ENCODE peak calls at places on chromosomes 16 and 17, in ten cellular contexts. P, Z, S, N, Q, G, O, W, C and I are unnamed samples.

GRCh38 chr17:58184308-58184985 is 8.1 kb upstream of the EPX start:
- DNase-seq in N (no peak), G (no peak), O (peak; percentile 55), W (peak; percentile 61), C (no peak), Q (no peak), P (peak; percentile 24), Z (no peak), S (no peak), I (no peak)

GRCh38 chr17:40782450-40782849 is at the start of gene KRT27:
- DNase-seq in N (no peak), P (no peak), W (no peak), S (no peak), Z (no peak), C (no peak), G (no peak), O (no peak), Q (no peak), I (no peak)

GRCh38 chr17:21213491-21214014 is 408 bp downstream of the TMEM11 start:
- DNase-seq in Q (peak; percentile 52), O (no peak), N (no peak), P (peak; percentile 87), S (no peak), C (no peak), Z (peak; percentile 47), G (no peak), W (peak; percentile 68), I (peak; percentile 71)

GRCh38 chr16:77971306-77972131 is 50.8 kb upstream of the CLEC3A start:
- DNase-seq in Z (peak; percentile 83), C (peak; percentile 84), O (peak; percentile 58), Q (peak; percentile 81), N (peak; percentile 52), P (peak; percentile 72), W (peak; percentile 96), S (peak; percentile 95), G (peak; percentile 57), I (peak; percentile 83)

GRCh38 chr17:8326591-8327583 is 12.8 kb upstream of the ODF4 start:
- DNase-seq in G (no peak), P (peak; percentile 79), S (peak; percentile 74), Q (no peak), N (peak; percentile 56), Z (peak; percentile 37), W (peak; percentile 61), C (peak; percentile 83), O (no peak), I (peak; percentile 72)

GRCh38 chr17:60345233-60345632 is 46.7 kb downstream of the USP32 start:
- DNase-seq in P (no peak), O (no peak), Q (no peak), C (no peak), Z (no peak), G (no peak), N (no peak), S (no peak), W (no peak), I (no peak)

GRCh38 chr16:22291020-22291419 is 6.2 kb upstream of the POLR3E start:
- DNase-seq in N (no peak), P (no peak), C (no peak), S (no peak), Q (no peak), Z (no peak), G (no peak), W (no peak), O (no peak), I (no peak)

GRCh38 chr17:30565073-30565935 is 88.1 kb downstream of the GOSR1 start:
- DNase-seq in G (no peak), N (no peak), Q (no peak), W (peak; percentile 67), C (no peak), P (no peak), S (no peak), O (no peak), Z (peak; percentile 9), I (no peak)

GRCh38 chr16:87809150-87809902 is 43.5 kb upstream of the KLHDC4 start:
- DNase-seq in G (no peak), N (peak; percentile 7), C (no peak), O (no peak), W (no peak), Z (no peak), S (no peak), Q (peak; percentile 13), P (no peak), I (no peak)

GRCh38 chr16:77963185-77964044 is 58.9 kb upstream of the CLEC3A start:
- DNase-seq in G (no peak), N (no peak), Q (no peak), W (peak; percentile 93), P (no peak), O (no peak), S (peak; percentile 56), Z (no peak), C (no peak), I (no peak)

GRCh38 chr16:83609178-83609577 is 198.6 kb upstream of the HSBP1 start:
- DNase-seq in S (no peak), P (no peak), W (no peak), O (no peak), Q (no peak), G (no peak), N (no peak), C (no peak), Z (no peak), I (no peak)

GRCh38 chr16:57799619-57800212 is 2.6 kb downstream of the KIFC3 start:
- DNase-seq in Q (no peak), N (no peak), Z (no peak), C (no peak), O (no peak), W (no peak), P (peak; percentile 15), G (no peak), S (no peak), I (no peak)

GRCh38 chr16:68658258-68658973 is 13.3 kb downstream of the CDH3 start:
- DNase-seq in N (no peak), C (no peak), G (peak; percentile 84), W (no peak), Q (no peak), P (no peak), S (no peak), O (peak; percentile 83), Z (no peak), I (no peak)

GRCh38 chr16:28163699-28164584 is 47.8 kb downstream of the XPO6 start:
- DNase-seq in Q (no peak), Z (no peak), N (peak; percentile 11), S (no peak), O (no peak), W (no peak), G (no peak), C (no peak), P (no peak), I (no peak)

GRCh38 chr17:74761419-74761818 is 13.0 kb downstream of the NHERF1 start:
- DNase-seq in N (no peak), Z (no peak), S (no peak), G (no peak), C (no peak), P (no peak), W (no peak), O (no peak), Q (no peak), I (no peak)

GRCh38 chr17:78132086-78132676 is 1.6 kb downstream of the TMC8 start:
- DNase-seq in C (peak; percentile 84), Q (peak; percentile 83), S (peak; percentile 69), G (peak; percentile 69), O (no peak), W (peak; percentile 77), P (no peak), Z (peak; percentile 63), N (no peak), I (no peak)

GRCh38 chr16:48627148-48627547 is 17.2 kb upstream of the N4BP1 start:
- DNase-seq in W (no peak), Z (no peak), S (peak; percentile 6), N (no peak), P (no peak), Q (no peak), O (no peak), G (no peak), C (no peak), I (no peak)

GRCh38 chr17:79183221-79184158 is 108.9 kb downstream of the ENGASE start:
- DNase-seq in W (peak; percentile 92), Z (no peak), G (no peak), O (no peak), P (peak; percentile 91), C (no peak), Q (no peak), N (no peak), S (peak; percentile 82), I (no peak)

GRCh38 chr16:2515180-2515803 is 1.5 kb downstream of the ATP6V0C start:
- DNase-seq in P (no peak), C (peak; percentile 81), G (no peak), S (no peak), N (no peak), Z (peak; percentile 55), Q (no peak), O (no peak), W (no peak), I (no peak)

GRCh38 chr17:17732444-17732843 is 51.2 kb downstream of the RAI1 start:
- DNase-seq in G (peak; percentile 76), Q (no peak), S (no peak), Z (no peak), N (no peak), P (no peak), C (no peak), W (no peak), O (no peak), I (no peak)
- TF ChIP-seq POLR2AphosphoS5 in G (no peak), Q (no peak), S (no peak), Z (no peak), N (no peak), P (no peak), C (no peak), W (no peak), O (no peak), I (no peak)

DNA sequence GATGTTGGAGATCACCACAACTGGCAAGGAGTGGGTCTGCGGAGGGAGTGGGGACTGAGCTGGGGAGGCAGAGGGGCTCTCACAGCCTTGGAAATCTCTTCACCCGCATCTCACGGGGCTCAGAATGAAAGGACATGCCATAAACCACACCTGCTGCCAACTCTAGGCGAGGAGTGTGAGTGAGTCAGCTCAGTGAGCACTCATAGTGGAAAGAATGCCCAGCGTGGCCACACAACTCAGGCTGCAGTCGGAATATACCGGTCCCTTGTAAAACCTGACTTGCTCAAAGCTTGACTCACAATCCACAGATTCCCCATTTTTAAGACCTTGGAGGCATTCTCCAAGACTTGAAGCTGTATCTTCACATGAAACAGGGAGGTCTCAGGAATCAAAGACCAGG is 36.7 kb downstream of the STAT5A start:
- DNase-seq in Z (no peak), O (peak; percentile 81), W (no peak), G (peak; percentile 51), N (peak; percentile 35), S (no peak), P (no peak), Q (no peak), C (no peak), I (peak; percentile 84)
- TF ChIP-seq POLR2AphosphoS5 in Z (no peak), O (peak; percentile 45), W (no peak), G (no peak), N (no peak), S (no peak), P (no peak), Q (peak; percentile 18), C (no peak), I (no peak)

GRCh38 chr17:2687074-2687418 is 24.5 kb downstream of the CLUH start:
- DNase-seq in O (no peak), G (no peak), N (no peak), Z (no peak), P (no peak), S (no peak), W (no peak), C (no peak), Q (no peak), I (no peak)
- TF ChIP-seq POLR2AphosphoS5 in O (peak; percentile 15), G (no peak), N (peak; percentile 40), Z (no peak), P (no peak), S (no peak), W (peak; percentile 3), C (no peak), Q (no peak), I (no peak)

GRCh38 chr16:21275529-21275928 is 2.6 kb downstream of the CRYM start:
- DNase-seq in G (no peak), O (no peak), Z (no peak), N (no peak), W (no peak), S (no peak), C (no peak), P (no peak), Q (no peak), I (no peak)
- TF ChIP-seq POLR2AphosphoS5 in G (no peak), O (no peak), Z (no peak), N (no peak), W (no peak), S (no peak), C (no peak), P (no peak), Q (no peak), I (no peak)